ENCODE peak calls at places on chromosomes 12 and 14, in ten cellular contexts. M, Z, B, L, O, R, P, Q, K and H are unnamed samples.

GRCh38 chr12:108367436-108367835 is 28.3 kb upstream of the CMKLR1 start:
- DNase-seq in M (no peak), Z (no peak), B (no peak), L (no peak), O (no peak), R (no peak), P (no peak), Q (peak), K (no peak), H (no peak)

GRCh38 chr14:34665785-34666425 is 36.0 kb upstream of the SNX6 start:
- DNase-seq in M (no peak), Z (no peak), B (no peak), L (no peak), O (peak), R (no peak), P (no peak), Q (peak), K (peak), H (peak)

GRCh38 chr12:42010715-42011114 is 134.0 kb downstream of the GXYLT1 start:
- DNase-seq in M (no peak), Z (no peak), B (no peak), L (no peak), O (no peak), R (no peak), P (no peak), Q (no peak), K (no peak), H (no peak)

GRCh38 chr12:39103552-39104165 is 198.3 kb upstream of the CPNE8 start:
- DNase-seq in M (no peak), Z (peak), B (no peak), L (peak), O (peak), R (no peak), P (no peak), Q (peak), K (no peak), H (no peak)

GRCh38 chr12:130775953-130776856 is 60.1 kb upstream of the RIMBP2 start:
- DNase-seq in M (peak), Z (peak), B (peak), L (peak), O (peak), R (peak), P (no peak), Q (peak), K (peak), H (peak)

GRCh38 chr14:79197516-79197915 is 1013.8 kb downstream of the DIO2 start:
- DNase-seq in M (no peak), Z (no peak), B (no peak), L (no peak), O (no peak), R (no peak), P (no peak), Q (no peak), K (no peak), H (no peak)

GRCh38 chr12:56146492-56147460 is 5.6 kb upstream of the MYL6B start:
- DNase-seq in M (no peak), Z (no peak), B (no peak), L (no peak), O (no peak), R (no peak), P (peak), Q (peak), K (no peak), H (no peak)

GRCh38 chr12:31122481-31122880 is 48.8 kb downstream of the DDX11 start:
- DNase-seq in M (no peak), Z (no peak), B (no peak), L (no peak), O (no peak), R (no peak), P (no peak), Q (no peak), K (no peak), H (no peak)

GRCh38 chr12:5965950-5966383 is 20.9 kb upstream of the ANO2 start:
- DNase-seq in M (peak), Z (peak), B (no peak), L (peak), O (peak), R (no peak), P (no peak), Q (peak), K (peak), H (peak)

GRCh38 chr12:70664463-70664862 is 27.2 kb upstream of the PTPRB start:
- DNase-seq in M (no peak), Z (peak), B (no peak), L (no peak), O (no peak), R (no peak), P (no peak), Q (no peak), K (no peak), H (no peak)

GRCh38 chr12:46523863-46524770 is 151.5 kb upstream of the SLC38A2 start:
- DNase-seq in M (no peak), Z (peak), B (peak), L (peak), O (peak), R (no peak), P (peak), Q (no peak), K (peak), H (peak)

GRCh38 chr14:54548491-54548890 is 18.4 kb upstream of the SAMD4A start:
- DNase-seq in M (no peak), Z (no peak), B (no peak), L (no peak), O (no peak), R (no peak), P (no peak), Q (no peak), K (no peak), H (no peak)

GRCh38 chr12:23055004-23055403 is 430.0 kb downstream of the ETNK1 start:
- DNase-seq in M (no peak), Z (peak), B (no peak), L (peak), O (peak), R (no peak), P (no peak), Q (no peak), K (peak), H (no peak)

GRCh38 chr12:21456291-21456780 is 18.9 kb downstream of the PYROXD1 start:
- DNase-seq in M (no peak), Z (no peak), B (no peak), L (no peak), O (no peak), R (no peak), P (no peak), Q (no peak), K (no peak), H (no peak)

GRCh38 chr14:43535231-43535838 is 971.7 kb downstream of the FSCB start:
- DNase-seq in M (no peak), Z (no peak), B (no peak), L (no peak), O (no peak), R (no peak), P (no peak), Q (no peak), K (no peak), H (no peak)

GRCh38 chr12:66194122-66194521 is 5.1 kb downstream of the IRAK3 start:
- DNase-seq in M (no peak), Z (no peak), B (no peak), L (no peak), O (no peak), R (no peak), P (no peak), Q (no peak), K (no peak), H (no peak)

GRCh38 chr12:55681142-55682077 is 26.3 kb downstream of the ITGA7 start:
- DNase-seq in M (peak), Z (peak), B (peak), L (peak), O (peak), R (peak), P (no peak), Q (peak), K (peak), H (no peak)

GRCh38 chr12:101863971-101864370 is 13.4 kb upstream of the DRAM1 start:
- DNase-seq in M (no peak), Z (no peak), B (no peak), L (no peak), O (no peak), R (no peak), P (no peak), Q (no peak), K (no peak), H (no peak)

GRCh38 chr14:57889245-57889644 is 23.4 kb upstream of the SLC35F4 start:
- DNase-seq in M (peak), Z (no peak), B (peak), L (no peak), O (no peak), R (no peak), P (peak), Q (peak), K (no peak), H (no peak)

GRCh38 chr14:103453791-103454190 is 68.6 kb downstream of the MARK3 start:
- DNase-seq in M (no peak), Z (no peak), B (no peak), L (no peak), O (no peak), R (no peak), P (no peak), Q (no peak), K (no peak), H (no peak)

GRCh38 chr12:52346596-52346995 is 20.7 kb downstream of the KRT85 start:
- DNase-seq in M (no peak), Z (no peak), B (peak), L (no peak), O (no peak), R (no peak), P (no peak), Q (peak), K (no peak), H (no peak)

GRCh38 chr12:51234533-51234932 is 4.1 kb upstream of the DAZAP2 start:
- DNase-seq in M (no peak), Z (no peak), B (no peak), L (no peak), O (no peak), R (no peak), P (no peak), Q (no peak), K (no peak), H (no peak)

GRCh38 chr12:76274699-76275098 is 73.5 kb downstream of the BBS10 start:
- DNase-seq in M (no peak), Z (no peak), B (no peak), L (no peak), O (no peak), R (no peak), P (no peak), Q (no peak), K (peak), H (no peak)

GRCh38 chr12:6950944-6951540 is at the start of gene PTPN6:
- DNase-seq in M (peak), Z (no peak), B (peak), L (no peak), O (no peak), R (no peak), P (no peak), Q (no peak), K (no peak), H (no peak)

GRCh38 chr12:45789025-45789424 is 59.5 kb downstream of the ARID2 start:
- DNase-seq in M (no peak), Z (no peak), B (no peak), L (no peak), O (peak), R (no peak), P (no peak), Q (no peak), K (peak), H (no peak)

GRCh38 chr14:75578099-75578785 is at the start of gene FLVCR2:
- DNase-seq in M (peak), Z (peak), B (peak), L (no peak), O (peak), R (peak), P (peak), Q (peak), K (peak), H (no peak)

GRCh38 chr12:54286042-54286931 is 5.8 kb downstream of the HNRNPA1 start:
- DNase-seq in M (no peak), Z (peak), B (no peak), L (no peak), O (no peak), R (no peak), P (no peak), Q (no peak), K (no peak), H (no peak)

GRCh38 chr14:76268700-76269099 is 107.2 kb upstream of the ESRRB start:
- DNase-seq in M (no peak), Z (no peak), B (no peak), L (no peak), O (no peak), R (no peak), P (no peak), Q (no peak), K (no peak), H (no peak)

GRCh38 chr12:32183646-32184045 is 77.0 kb downstream of the BICD1 start:
- DNase-seq in M (no peak), Z (no peak), B (no peak), L (no peak), O (peak), R (no peak), P (no peak), Q (no peak), K (peak), H (no peak)

DNA sequence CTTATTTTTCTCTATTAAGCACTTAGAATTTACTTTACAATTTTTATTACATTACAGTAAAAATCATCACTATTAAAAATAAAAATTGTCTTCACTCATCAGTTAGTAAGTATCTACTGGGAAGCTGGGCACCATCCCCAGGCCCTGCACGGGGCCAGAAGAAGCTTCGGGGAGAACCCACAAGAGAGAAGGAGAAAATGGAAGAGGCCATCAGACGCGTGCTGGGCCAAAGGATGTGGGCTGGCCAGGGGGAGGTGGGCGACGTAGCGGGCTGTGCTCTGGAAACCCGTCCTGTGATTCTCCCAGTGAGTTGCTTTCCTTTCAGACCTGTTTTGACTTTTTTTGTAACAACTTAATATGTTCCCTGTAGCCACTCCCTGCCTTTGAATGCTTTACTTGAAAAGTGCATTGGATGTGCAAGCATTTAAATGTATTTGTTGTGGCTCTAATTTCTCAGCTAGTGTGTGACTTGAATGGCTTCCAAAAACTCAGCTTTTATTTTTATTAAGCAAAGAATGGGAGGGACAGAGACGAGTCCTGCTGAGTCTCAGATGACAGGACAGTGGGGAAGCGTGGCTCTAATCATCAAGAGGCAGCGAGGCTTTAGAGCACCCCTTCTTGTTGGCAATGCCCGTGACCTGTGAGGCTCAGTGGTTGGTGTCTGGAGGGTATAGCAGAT is 38.9 kb downstream of the SYNE3 start:
- DNase-seq in M (no peak), Z (no peak), B (peak), L (no peak), O (no peak), R (no peak), P (no peak), Q (no peak), K (no peak), H (no peak)
- H3K27ac ChIP-seq in M (peak), Z (no peak), B (no peak), L (no peak), O (no peak), R (no peak), P (no peak), Q (no peak), K (no peak), H (no peak)

GRCh38 chr14:26808407-26808806 is 210.6 kb upstream of the NOVA1 start:
- DNase-seq in M (no peak), Z (no peak), B (no peak), L (no peak), O (peak), R (no peak), P (no peak), Q (no peak), K (no peak), H (no peak)
- H3K27ac ChIP-seq in M (no peak), Z (no peak), B (no peak), L (no peak), O (peak), R (no peak), P (no peak), Q (no peak), K (no peak), H (no peak)

DNA sequence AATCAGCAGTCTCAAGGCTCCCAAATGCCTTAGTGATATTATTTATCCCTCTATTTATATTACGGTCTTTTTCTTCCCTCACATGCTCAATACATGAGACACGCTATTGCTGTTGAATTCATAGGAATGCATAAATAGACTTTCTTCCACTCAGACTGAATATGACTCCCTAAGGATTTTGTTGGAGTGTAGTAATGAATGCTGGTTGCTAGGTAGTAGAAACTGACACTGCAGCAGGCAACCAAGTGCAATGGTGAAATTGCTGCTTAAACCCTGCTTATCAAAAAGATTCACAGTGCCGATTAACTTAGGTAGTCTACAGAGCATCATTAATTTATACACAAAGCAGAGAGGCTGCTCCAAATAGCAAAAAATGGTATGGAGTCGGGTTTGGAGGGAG is 168.2 kb downstream of the KCNC2 start:
- DNase-seq in M (no peak), Z (no peak), B (no peak), L (no peak), O (no peak), R (no peak), P (no peak), Q (no peak), K (no peak), H (no peak)
- H3K27ac ChIP-seq in M (no peak), Z (no peak), B (no peak), L (no peak), O (no peak), R (no peak), P (no peak), Q (no peak), K (no peak), H (no peak)

GRCh38 chr14:102440392-102440791 is 69.2 kb downstream of the ANKRD9 start:
- DNase-seq in M (no peak), Z (no peak), B (no peak), L (no peak), O (no peak), R (no peak), P (no peak), Q (no peak), K (no peak), H (no peak)

GRCh38 chr14:102445066-102445465 is 64.5 kb downstream of the ANKRD9 start:
- DNase-seq in M (no peak), Z (no peak), B (peak), L (no peak), O (no peak), R (no peak), P (no peak), Q (no peak), K (no peak), H (no peak)

GRCh38 chr14:102439556-102439955 is 70.0 kb downstream of the ANKRD9 start:
- DNase-seq in M (no peak), Z (no peak), B (no peak), L (no peak), O (no peak), R (no peak), P (no peak), Q (no peak), K (no peak), H (no peak)

GRCh38 chr14:102445641-102446040 is 63.9 kb downstream of the ANKRD9 start:
- DNase-seq in M (no peak), Z (no peak), B (peak), L (no peak), O (no peak), R (no peak), P (no peak), Q (no peak), K (no peak), H (no peak)

DNA sequence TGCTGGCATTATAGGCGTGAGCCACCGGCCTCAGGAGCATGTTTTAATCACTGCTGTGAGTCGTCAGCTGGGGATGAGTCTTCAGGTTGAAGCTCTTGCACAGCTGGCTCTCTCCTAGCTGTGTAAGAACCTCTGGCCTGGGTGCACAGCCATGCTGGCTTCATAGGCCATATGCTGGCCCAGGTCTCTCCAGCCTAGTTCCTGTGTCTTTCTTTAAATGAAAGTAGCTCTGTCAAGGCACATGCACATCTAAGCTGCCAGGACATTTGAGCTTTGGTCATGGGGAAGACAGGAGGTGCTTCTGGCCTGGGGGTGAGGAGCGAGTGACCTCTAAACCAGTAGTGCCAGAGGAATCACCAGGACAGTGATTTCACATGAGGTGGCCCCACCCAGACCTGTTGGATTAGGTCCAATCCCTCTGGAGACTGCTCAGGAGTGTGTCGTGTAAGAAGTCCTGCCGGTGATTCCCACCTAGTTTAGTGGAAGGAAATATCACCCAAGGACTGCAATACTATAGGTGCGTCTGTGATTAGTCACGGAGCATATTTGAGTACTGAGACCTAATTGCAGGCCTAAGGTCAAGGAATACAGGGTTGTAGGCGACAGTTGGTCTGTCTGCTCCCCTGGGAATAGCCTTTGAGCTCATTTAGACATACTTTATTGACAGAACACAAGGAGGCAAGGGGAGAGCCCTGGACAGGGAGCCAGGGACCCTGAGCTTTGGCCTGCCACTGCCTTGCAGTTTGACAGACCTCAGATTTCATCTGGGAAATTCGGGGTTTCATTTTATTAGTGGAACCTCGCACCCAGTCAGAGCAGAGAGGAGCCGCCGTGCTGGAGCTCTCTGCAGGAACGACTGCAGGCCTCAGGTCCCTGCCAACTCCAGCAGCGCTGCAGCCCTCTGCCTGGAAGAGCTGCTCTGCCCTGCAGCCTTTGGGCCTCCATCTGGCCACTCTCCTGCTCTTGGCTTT is 67.0 kb downstream of the ANKRD9 start:
- DNase-seq in M (no peak), Z (no peak), B (no peak), L (no peak), O (no peak), R (no peak), P (no peak), Q (no peak), K (peak), H (no peak)
- H3K27ac ChIP-seq in M (no peak), Z (no peak), B (no peak), L (no peak), O (no peak), R (peak), P (no peak), Q (no peak), K (no peak), H (no peak)

DNA sequence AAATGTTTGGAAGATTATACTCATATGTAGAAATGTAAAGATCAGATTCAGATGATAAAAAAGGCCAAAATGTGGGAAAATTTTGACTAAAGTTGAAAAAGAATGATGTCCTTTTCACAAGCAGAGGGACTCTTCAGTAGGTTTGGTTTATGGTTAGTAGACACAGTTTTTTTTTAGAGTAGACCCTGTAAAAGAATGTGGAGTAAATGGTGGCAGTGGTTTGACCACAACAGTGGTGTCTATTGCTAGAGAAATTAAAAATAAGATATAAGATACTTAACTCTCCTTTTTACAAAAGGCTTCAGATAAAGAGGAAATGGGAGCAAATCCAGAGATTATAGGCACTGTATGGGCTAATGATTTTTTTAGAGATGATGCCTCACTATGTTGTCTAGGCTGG is 21.8 kb downstream of the RAP1B start:
- DNase-seq in M (no peak), Z (no peak), B (no peak), L (no peak), O (no peak), R (no peak), P (no peak), Q (no peak), K (no peak), H (no peak)
- H3K27ac ChIP-seq in M (peak), Z (no peak), B (no peak), L (no peak), O (no peak), R (no peak), P (no peak), Q (no peak), K (no peak), H (no peak)

GRCh38 chr12:26097046-26097878 is 27.6 kb downstream of the BHLHE41 start:
- DNase-seq in M (peak), Z (peak), B (peak), L (peak), O (peak), R (peak), P (peak), Q (peak), K (peak), H (peak)
- H3K27ac ChIP-seq in M (no peak), Z (no peak), B (no peak), L (no peak), O (peak), R (no peak), P (no peak), Q (no peak), K (no peak), H (no peak)